ENCODE peak calls at places on chromosomes 7 and 10, in ten cellular contexts. X is mammary epithelial cell, P is tibial artery, C is chondrocyte, D is HCT116, O is heart left ventricle, M is stomach, R is fibroblast of lung, Q is Calu3, H is neural crest cell. K is an unnamed sample.

GRCh38 chr10:50565301-50566083 is 58.3 kb downstream of the SGMS1 start:
- DNase-seq in X (no peak), P (no peak), C (no peak), D (no peak), O (no peak), M (no peak), R (no peak), Q (no peak), H (no peak), K (no peak)

GRCh38 chr10:111103196-111103595 is 26.4 kb downstream of the ADRA2A start:
- DNase-seq in X (no peak), P (no peak), C (no peak), D (no peak), O (no peak), M (no peak), R (no peak), Q (no peak), H (no peak), K (no peak)

GRCh38 chr7:127392182-127392565 is 334 bp downstream of the ZNF800 start:
- DNase-seq in X (peak), P (peak), C (peak), D (no peak), O (peak), M (peak), R (peak), Q (peak), H (peak), K (peak)

GRCh38 chr10:78341953-78342614 is 308.4 kb downstream of the RPS24 start:
- DNase-seq in X (no peak), P (peak), C (no peak), D (no peak), O (no peak), M (peak), R (no peak), Q (no peak), H (no peak), K (no peak)

GRCh38 chr10:77409697-77410471 is 227.7 kb downstream of the KCNMA1 start:
- DNase-seq in X (no peak), P (no peak), C (no peak), D (no peak), O (no peak), M (peak), R (no peak), Q (peak), H (no peak), K (no peak)

GRCh38 chr10:30093303-30093967 is 34.0 kb upstream of the JCAD start:
- DNase-seq in X (no peak), P (no peak), C (no peak), D (no peak), O (no peak), M (no peak), R (no peak), Q (no peak), H (no peak), K (no peak)

GRCh38 chr10:70139151-70139996 is 6.7 kb upstream of the AIFM2 start:
- DNase-seq in X (no peak), P (no peak), C (no peak), D (no peak), O (no peak), M (peak), R (no peak), Q (no peak), H (no peak), K (no peak)

GRCh38 chr7:130419652-130420051 is 21.2 kb downstream of the CEP41 start:
- DNase-seq in X (peak), P (no peak), C (no peak), D (no peak), O (no peak), M (no peak), R (no peak), Q (no peak), H (no peak), K (no peak)

GRCh38 chr7:131897016-131897789 is 340.8 kb upstream of the PODXL start:
- DNase-seq in X (peak), P (no peak), C (no peak), D (peak), O (no peak), M (no peak), R (peak), Q (no peak), H (no peak), K (no peak)

GRCh38 chr10:103592186-103593021 is 98.9 kb downstream of the NEURL1 start:
- DNase-seq in X (no peak), P (no peak), C (no peak), D (peak), O (no peak), M (peak), R (peak), Q (peak), H (peak), K (no peak)

GRCh38 chr7:2004841-2005351 is 227.8 kb downstream of the MAD1L1 start:
- DNase-seq in X (no peak), P (no peak), C (peak), D (no peak), O (peak), M (no peak), R (no peak), Q (no peak), H (no peak), K (peak)

GRCh38 chr10:105291571-105291970 is 650.5 kb downstream of the SORCS3 start:
- DNase-seq in X (peak), P (no peak), C (no peak), D (no peak), O (no peak), M (no peak), R (no peak), Q (no peak), H (no peak), K (no peak)

GRCh38 chr7:83060218-83060617 is 102.5 kb downstream of the PCLO start:
- DNase-seq in X (no peak), P (no peak), C (no peak), D (no peak), O (peak), M (no peak), R (no peak), Q (no peak), H (no peak), K (no peak)

GRCh38 chr10:52951819-52952218 is 179.2 kb upstream of the MBL2 start:
- DNase-seq in X (peak), P (no peak), C (no peak), D (no peak), O (peak), M (peak), R (peak), Q (peak), H (peak), K (no peak)

GRCh38 chr7:51046482-51046881 is 263.8 kb upstream of the GRB10 start:
- DNase-seq in X (no peak), P (no peak), C (no peak), D (no peak), O (no peak), M (no peak), R (no peak), Q (no peak), H (no peak), K (no peak)

GRCh38 chr10:77125231-77125630 is 512.4 kb downstream of the KCNMA1 start:
- DNase-seq in X (no peak), P (no peak), C (no peak), D (no peak), O (no peak), M (no peak), R (no peak), Q (no peak), H (no peak), K (no peak)

GRCh38 chr7:143492799-143493568 is 15.3 kb downstream of the TAS2R41 start:
- DNase-seq in X (no peak), P (no peak), C (no peak), D (no peak), O (no peak), M (no peak), R (no peak), Q (no peak), H (no peak), K (no peak)

GRCh38 chr7:17041324-17041723 is 159.5 kb upstream of the AGR3 start:
- DNase-seq in X (peak), P (no peak), C (no peak), D (no peak), O (no peak), M (no peak), R (peak), Q (no peak), H (no peak), K (no peak)

GRCh38 chr10:49594594-49594993 is 15.5 kb upstream of the SLC18A3 start:
- DNase-seq in X (peak), P (no peak), C (no peak), D (peak), O (peak), M (peak), R (peak), Q (peak), H (peak), K (no peak)

GRCh38 chr7:30755384-30756154 is 3.6 kb downstream of the INMT start:
- DNase-seq in X (no peak), P (peak), C (no peak), D (no peak), O (peak), M (no peak), R (peak), Q (no peak), H (no peak), K (no peak)

GRCh38 chr7:65397730-65398142 is 24.1 kb downstream of the ZNF92 start:
- DNase-seq in X (no peak), P (no peak), C (no peak), D (no peak), O (no peak), M (no peak), R (no peak), Q (no peak), H (no peak), K (no peak)

GRCh38 chr10:110425684-110426293 is 71.9 kb upstream of the DUSP5 start:
- DNase-seq in X (peak), P (no peak), C (no peak), D (no peak), O (no peak), M (no peak), R (peak), Q (no peak), H (no peak), K (peak)

GRCh38 chr7:9307131-9307530 is 873.7 kb downstream of the NXPH1 start:
- DNase-seq in X (no peak), P (no peak), C (no peak), D (no peak), O (no peak), M (no peak), R (no peak), Q (no peak), H (no peak), K (no peak)

GRCh38 chr7:128356546-128357365 is 4.7 kb downstream of the PRRT4 start:
- DNase-seq in X (no peak), P (no peak), C (no peak), D (no peak), O (no peak), M (no peak), R (no peak), Q (no peak), H (no peak), K (no peak)

GRCh38 chr10:95363303-95363912 is 72.6 kb upstream of the PDLIM1 start:
- DNase-seq in X (peak), P (no peak), C (no peak), D (peak), O (peak), M (peak), R (peak), Q (peak), H (peak), K (no peak)

GRCh38 chr7:47581442-47581820 is 480 bp downstream of the TNS3 start:
- DNase-seq in X (no peak), P (no peak), C (no peak), D (no peak), O (no peak), M (peak), R (no peak), Q (peak), H (peak), K (no peak)

GRCh38 chr10:65323802-65324201 is 1602.0 kb upstream of the LRRTM3 start:
- DNase-seq in X (no peak), P (no peak), C (no peak), D (no peak), O (no peak), M (no peak), R (no peak), Q (no peak), H (no peak), K (no peak)

GRCh38 chr7:38317457-38318037 is 44.1 kb upstream of the TARP start:
- DNase-seq in X (no peak), P (no peak), C (no peak), D (no peak), O (no peak), M (no peak), R (no peak), Q (no peak), H (no peak), K (no peak)

GRCh38 chr10:16809074-16809718 is 8.0 kb downstream of the RSU1 start:
- DNase-seq in X (peak), P (no peak), C (no peak), D (peak), O (peak), M (peak), R (peak), Q (peak), H (peak), K (no peak)

GRCh38 chr7:98119257-98119918 is 12.7 kb downstream of the LMTK2 start:
- DNase-seq in X (peak), P (no peak), C (no peak), D (no peak), O (no peak), M (no peak), R (peak), Q (peak), H (no peak), K (no peak)

GRCh38 chr7:92763636-92764423 is 72.5 kb downstream of the CDK6 start:
- DNase-seq in X (peak), P (no peak), C (no peak), D (peak), O (no peak), M (no peak), R (peak), Q (peak), H (no peak), K (no peak)

GRCh38 chr7:45687185-45687560 is 113.0 kb downstream of the ADCY1 start:
- DNase-seq in X (no peak), P (peak), C (no peak), D (no peak), O (peak), M (no peak), R (no peak), Q (no peak), H (no peak), K (no peak)

GRCh38 chr7:50733552-50733951 is 49.1 kb downstream of the GRB10 start:
- DNase-seq in X (peak), P (no peak), C (no peak), D (no peak), O (no peak), M (peak), R (no peak), Q (peak), H (no peak), K (no peak)

GRCh38 chr7:144513332-144513731 is 109.8 kb upstream of the NOBOX start:
- DNase-seq in X (no peak), P (no peak), C (no peak), D (peak), O (no peak), M (no peak), R (peak), Q (no peak), H (no peak), K (no peak)

GRCh38 chr7:144516729-144517128 is 113.2 kb upstream of the NOBOX start:
- DNase-seq in X (no peak), P (no peak), C (no peak), D (no peak), O (no peak), M (no peak), R (no peak), Q (no peak), H (no peak), K (no peak)

GRCh38 chr7:144517762-144518161 is 114.3 kb upstream of the NOBOX start:
- DNase-seq in X (no peak), P (no peak), C (no peak), D (no peak), O (no peak), M (no peak), R (no peak), Q (no peak), H (no peak), K (no peak)

GRCh38 chr7:144519900-144520299 is 116.4 kb upstream of the NOBOX start:
- DNase-seq in X (no peak), P (no peak), C (no peak), D (no peak), O (no peak), M (no peak), R (no peak), Q (no peak), H (no peak), K (no peak)

GRCh38 chr7:144515430-144515829 is 111.9 kb upstream of the NOBOX start:
- DNase-seq in X (no peak), P (no peak), C (no peak), D (no peak), O (no peak), M (no peak), R (no peak), Q (no peak), H (no peak), K (no peak)
- TF ChIP-seq CTCF in X (no peak), P (no peak), C (no peak), D (no peak), O (no peak), M (no peak), R (no peak), Q (no peak), H (no peak), K (no peak)

DNA sequence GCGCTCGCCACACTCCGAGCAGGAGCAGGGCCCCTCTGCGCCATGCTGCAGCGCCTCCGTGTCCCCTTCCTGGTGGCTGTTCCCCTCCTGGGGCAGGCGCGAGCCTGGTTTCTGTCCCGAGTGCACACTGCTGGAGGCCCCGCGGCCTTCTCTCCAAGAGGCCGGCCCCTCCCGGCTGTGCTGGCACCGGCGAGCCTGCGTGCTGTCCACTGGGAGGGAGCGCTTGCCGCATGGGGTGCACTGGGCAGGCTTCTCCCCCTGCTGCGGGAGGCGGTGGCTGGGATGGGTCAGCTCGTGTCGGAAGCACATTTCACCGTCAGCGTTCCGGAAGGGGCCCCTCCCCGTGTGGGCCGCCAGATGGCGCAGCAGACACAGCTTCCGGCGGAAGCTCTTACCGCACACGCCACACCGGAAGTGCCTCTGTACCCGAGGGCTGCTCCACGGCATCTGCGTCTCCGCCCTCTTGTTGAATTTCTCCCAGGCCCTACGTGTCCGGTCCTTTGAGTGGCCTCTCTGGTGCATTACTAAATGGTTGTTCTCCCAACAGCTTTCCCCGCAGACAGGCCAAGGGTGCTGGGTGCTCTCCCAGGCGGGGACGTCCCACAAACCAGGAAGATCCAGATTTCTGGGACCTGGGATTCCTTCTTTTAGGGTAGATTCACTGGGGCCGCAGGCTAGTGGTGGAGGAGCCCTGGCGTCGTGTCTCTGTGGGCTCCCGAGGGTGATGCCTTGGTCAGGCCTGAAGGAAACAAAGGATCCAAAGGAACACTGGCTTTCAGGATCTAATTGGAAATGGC is 18.7 kb downstream of the ZNF786 start:
- DNase-seq in X (no peak), P (no peak), C (peak), D (peak), O (peak), M (no peak), R (peak), Q (no peak), H (peak), K (peak)
- TF ChIP-seq CTCF in X (no peak), P (no peak), C (peak), D (no peak), O (no peak), M (no peak), R (no peak), Q (no peak), H (peak), K (peak)

GRCh38 chr10:108112218-108112617 is 947.7 kb upstream of the SORCS1 start:
- DNase-seq in X (peak), P (no peak), C (no peak), D (no peak), O (no peak), M (no peak), R (no peak), Q (no peak), H (no peak), K (no peak)
- TF ChIP-seq CTCF in X (peak), P (no peak), C (peak), D (no peak), O (no peak), M (no peak), R (no peak), Q (no peak), H (peak), K (no peak)

DNA sequence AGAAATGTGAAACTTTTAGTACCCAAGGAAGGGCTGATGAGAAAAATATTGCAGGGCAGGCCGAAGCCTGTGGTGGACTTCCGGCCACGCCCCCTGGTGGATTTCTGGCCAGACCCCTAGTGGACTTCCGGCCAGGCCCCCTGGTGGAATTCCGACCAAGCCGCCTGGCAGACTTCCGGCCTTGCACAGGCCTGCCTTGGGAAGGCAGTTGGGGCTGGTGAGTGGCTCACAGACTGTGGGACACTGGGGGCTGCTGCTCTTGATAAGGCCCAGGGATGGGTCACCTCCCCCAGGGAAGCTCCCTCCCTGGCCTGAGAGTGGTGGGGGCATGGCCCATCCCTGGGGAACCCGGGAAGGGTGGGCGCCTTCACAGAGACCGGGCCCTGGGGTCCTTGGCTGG is 116.4 kb upstream of the MKI67 start:
- DNase-seq in X (no peak), P (no peak), C (no peak), D (peak), O (no peak), M (no peak), R (no peak), Q (no peak), H (no peak), K (no peak)
- TF ChIP-seq CTCF in X (no peak), P (no peak), C (no peak), D (no peak), O (no peak), M (no peak), R (no peak), Q (no peak), H (no peak), K (no peak)

GRCh38 chr10:114437456-114438292 is 33.4 kb upstream of the AFAP1L2 start:
- DNase-seq in X (peak), P (no peak), C (no peak), D (no peak), O (no peak), M (no peak), R (peak), Q (peak), H (no peak), K (no peak)
- TF ChIP-seq CTCF in X (peak), P (peak), C (peak), D (peak), O (peak), M (no peak), R (peak), Q (no peak), H (peak), K (peak)

DNA sequence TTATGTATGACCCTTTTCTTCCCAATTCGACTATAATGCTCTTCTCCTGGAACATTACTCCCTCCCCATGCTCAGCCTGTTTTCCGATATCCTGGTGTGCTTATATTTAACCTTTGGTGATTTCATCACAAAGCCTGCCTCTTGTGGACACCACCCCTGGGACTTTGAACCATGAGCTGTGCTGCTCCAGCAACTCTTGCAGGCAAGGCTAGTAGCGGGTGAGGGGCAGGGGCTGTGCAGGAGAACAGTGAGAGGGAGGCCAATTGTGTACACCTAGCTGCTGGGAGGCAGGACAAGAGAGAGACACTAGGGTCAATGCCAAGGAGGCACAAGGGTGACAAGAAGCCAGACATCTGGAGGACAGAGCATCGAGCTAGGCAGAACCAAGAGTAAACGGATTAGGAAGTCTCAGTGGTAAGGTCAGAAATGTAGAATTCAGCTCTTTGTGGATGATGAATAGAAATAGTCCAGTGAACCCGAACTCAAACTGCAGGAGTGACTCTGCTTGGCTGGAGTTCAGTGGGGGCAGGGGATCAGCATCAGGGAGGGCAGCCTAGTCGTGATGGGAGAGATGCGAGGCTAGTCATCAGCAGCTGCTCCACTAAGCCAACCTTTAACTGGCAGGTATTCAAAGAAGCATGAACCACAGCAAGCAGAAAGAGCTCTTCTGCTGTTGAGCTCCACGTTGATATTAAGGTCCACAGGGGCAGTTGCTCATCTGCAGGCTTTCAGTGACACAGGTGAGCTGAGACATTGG is 31.0 kb upstream of the MKI67 start:
- DNase-seq in X (no peak), P (no peak), C (no peak), D (no peak), O (no peak), M (peak), R (no peak), Q (peak), H (no peak), K (no peak)
- TF ChIP-seq CTCF in X (no peak), P (no peak), C (no peak), D (no peak), O (no peak), M (no peak), R (no peak), Q (no peak), H (no peak), K (no peak)

K was measured in CD14-positive monocyte.